ENCODE peak calls at places on chromosome X, in four cellular contexts. F is A549, R is IMR-90, K is astrocyte of the cerebellum. M is an unnamed sample.

GRCh38 chrX:135389243-135389642 is 32.5 kb upstream of the SMIM10L2A start:
- DNase-seq in F (no peak), R (no peak), K (no peak), M (no peak)

GRCh38 chrX:2413969-2414368 is 86.8 kb downstream of the DHRSX start:
- DNase-seq in F (no peak), R (no peak), K (no peak), M (no peak)

GRCh38 chrX:124086411-124086810 is 124.9 kb downstream of the STAG2 start:
- DNase-seq in F (no peak), R (no peak), K (no peak), M (no peak)

GRCh38 chrX:119736206-119736764 is 22.1 kb upstream of the SOWAHD start:
- DNase-seq in F (no peak), R (peak), K (no peak), M (no peak)

GRCh38 chrX:69280956-69281355 is 115.7 kb upstream of the PJA1 start:
- DNase-seq in F (no peak), R (no peak), K (no peak), M (no peak)

GRCh38 chrX:112247714-112248113 is 165.1 kb upstream of the TRPC5 start:
- DNase-seq in F (no peak), R (no peak), K (no peak), M (no peak)

GRCh38 chrX:63746715-63747114 is 38.3 kb downstream of the ARHGEF9 start:
- DNase-seq in F (no peak), R (no peak), K (no peak), M (no peak)

GRCh38 chrX:4379071-4379470 is 665.6 kb upstream of the PRKX start:
- DNase-seq in F (no peak), R (no peak), K (no peak), M (no peak)

GRCh38 chrX:39550795-39551361 is 546.9 kb downstream of the BCOR start:
- DNase-seq in F (no peak), R (no peak), K (no peak), M (no peak)

GRCh38 chrX:2224597-2225235 is 276.1 kb downstream of the DHRSX start:
- DNase-seq in F (no peak), R (no peak), K (no peak), M (no peak)

GRCh38 chrX:19958530-19959486 is 32.1 kb downstream of the BCLAF3 start:
- DNase-seq in F (peak), R (peak), K (no peak), M (no peak)

GRCh38 chrX:152806035-152806434 is 24.5 kb downstream of the CETN2 start:
- DNase-seq in F (no peak), R (no peak), K (no peak), M (no peak)

DNA sequence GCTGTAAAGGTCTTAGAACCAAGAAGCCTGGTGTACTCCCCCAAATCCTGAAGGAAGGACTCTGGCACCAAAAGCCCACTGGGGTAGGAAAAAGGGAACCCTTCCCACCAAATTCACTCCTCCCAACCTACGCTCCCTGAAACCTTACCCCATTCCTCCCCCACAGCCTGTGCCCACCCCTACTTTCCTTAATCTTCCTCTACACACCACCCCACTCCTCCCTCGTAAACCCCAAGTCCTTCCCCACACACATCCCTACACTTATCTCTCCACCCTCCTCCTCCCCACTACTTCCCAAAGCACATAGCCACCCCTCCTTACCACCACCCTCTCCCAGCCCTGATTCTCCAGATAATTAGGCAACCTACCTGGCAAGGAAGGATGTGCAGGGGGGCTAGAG is 1.7 kb downstream of the ZMYM3 start:
- DNase-seq in F (no peak), R (no peak), K (no peak), M (no peak)
- TF ChIP-seq CTCF in F (no peak), R (no peak), K (no peak), M (no peak)

GRCh38 chrX:21658152-21658737 is at the start of gene KLHL34:
- DNase-seq in F (no peak), R (no peak), K (no peak), M (no peak)
- H3K4me3 ChIP-seq in F (no peak), R (no peak), K (peak), M (no peak)

DNA sequence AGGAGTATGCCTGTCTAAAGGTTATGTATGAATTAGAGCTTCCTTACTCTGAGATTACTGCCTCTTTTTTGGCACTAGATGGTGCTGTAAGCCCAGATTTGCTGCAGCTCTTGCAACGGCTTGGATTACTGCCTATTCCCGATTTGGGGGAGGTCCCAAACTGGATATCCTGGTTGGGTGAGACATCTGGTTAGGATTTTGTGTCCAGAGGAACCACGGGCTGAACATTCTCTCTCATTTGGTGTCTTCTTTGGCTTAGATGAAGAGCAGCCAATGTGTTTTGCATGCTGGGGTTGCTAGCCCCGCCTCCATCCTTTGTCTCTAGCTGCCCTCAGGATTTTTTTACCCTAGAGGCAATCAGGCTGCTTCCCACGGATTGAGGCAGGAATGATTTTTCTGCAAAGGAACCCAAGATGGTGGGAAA is 31.9 kb downstream of the F8A1 start:
- DNase-seq in F (peak), R (peak), K (peak), M (peak)
- TF ChIP-seq CTCF in F (peak), R (peak), K (peak), M (peak)

GRCh38 chrX:104684077-104684476 is 118.1 kb downstream of the IL1RAPL2 start:
- DNase-seq in F (no peak), R (no peak), K (no peak), M (no peak)

GRCh38 chrX:104681214-104681613 is 115.2 kb downstream of the IL1RAPL2 start:
- DNase-seq in F (no peak), R (no peak), K (no peak), M (no peak)

DNA sequence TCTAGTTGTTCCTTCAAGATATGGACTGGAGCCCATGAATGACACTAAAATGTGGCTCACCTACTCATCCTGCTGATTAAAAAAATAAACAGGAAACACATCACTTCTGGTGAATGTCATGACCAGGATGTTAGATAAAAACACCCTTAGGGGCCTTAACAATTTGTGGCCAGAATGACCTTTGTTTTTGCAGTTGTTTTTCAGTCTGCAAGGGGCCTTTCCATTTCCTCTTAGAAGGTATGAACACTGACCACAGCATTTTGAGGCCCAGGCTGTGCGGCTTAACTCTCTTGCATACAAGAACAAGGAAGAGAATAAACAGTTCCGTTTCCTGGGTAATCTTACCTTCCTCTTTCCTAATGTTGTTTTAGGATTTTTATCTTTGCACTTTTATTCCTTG is 113.2 kb downstream of the IL1RAPL2 start:
- DNase-seq in F (no peak), R (no peak), K (no peak), M (no peak)
- H3K4me3 ChIP-seq in F (no peak), R (no peak), K (no peak), M (no peak)

GRCh38 chrX:46408553-46409407 is 136.4 kb downstream of the ZNF674 start:
- DNase-seq in F (peak), R (peak), K (peak), M (peak)

GRCh38 chrX:46400530-46400929 is 144.7 kb downstream of the ZNF674 start:
- DNase-seq in F (no peak), R (no peak), K (no peak), M (no peak)

GRCh38 chrX:46407036-46407752 is 138.0 kb downstream of the ZNF674 start:
- DNase-seq in F (no peak), R (no peak), K (no peak), M (no peak)

GRCh38 chrX:46407753-46408130 is 137.5 kb downstream of the ZNF674 start:
- DNase-seq in F (no peak), R (peak), K (no peak), M (peak)

DNA sequence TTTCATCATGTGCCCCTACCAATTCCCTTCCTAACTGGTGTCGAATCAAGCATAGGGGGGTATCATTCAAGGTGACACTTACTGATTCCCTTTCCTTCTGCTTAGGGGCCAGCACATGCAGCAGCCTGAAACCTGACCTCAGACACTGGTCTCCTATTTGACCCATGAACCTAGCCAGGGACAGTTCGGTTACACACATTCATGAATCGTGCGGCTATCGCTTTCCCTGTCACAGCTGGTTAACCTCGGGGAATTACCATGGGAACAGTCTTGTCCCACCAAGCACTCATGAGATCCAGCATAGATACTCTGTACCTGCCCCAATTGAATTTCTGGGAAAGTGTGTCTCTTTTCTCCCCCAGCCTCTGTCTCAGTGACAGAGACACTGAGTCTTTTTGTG is 140.4 kb downstream of the ZNF674 start:
- DNase-seq in F (no peak), R (no peak), K (no peak), M (no peak)
- TF ChIP-seq CTCF in F (no peak), R (no peak), K (no peak), M (no peak)

DNA sequence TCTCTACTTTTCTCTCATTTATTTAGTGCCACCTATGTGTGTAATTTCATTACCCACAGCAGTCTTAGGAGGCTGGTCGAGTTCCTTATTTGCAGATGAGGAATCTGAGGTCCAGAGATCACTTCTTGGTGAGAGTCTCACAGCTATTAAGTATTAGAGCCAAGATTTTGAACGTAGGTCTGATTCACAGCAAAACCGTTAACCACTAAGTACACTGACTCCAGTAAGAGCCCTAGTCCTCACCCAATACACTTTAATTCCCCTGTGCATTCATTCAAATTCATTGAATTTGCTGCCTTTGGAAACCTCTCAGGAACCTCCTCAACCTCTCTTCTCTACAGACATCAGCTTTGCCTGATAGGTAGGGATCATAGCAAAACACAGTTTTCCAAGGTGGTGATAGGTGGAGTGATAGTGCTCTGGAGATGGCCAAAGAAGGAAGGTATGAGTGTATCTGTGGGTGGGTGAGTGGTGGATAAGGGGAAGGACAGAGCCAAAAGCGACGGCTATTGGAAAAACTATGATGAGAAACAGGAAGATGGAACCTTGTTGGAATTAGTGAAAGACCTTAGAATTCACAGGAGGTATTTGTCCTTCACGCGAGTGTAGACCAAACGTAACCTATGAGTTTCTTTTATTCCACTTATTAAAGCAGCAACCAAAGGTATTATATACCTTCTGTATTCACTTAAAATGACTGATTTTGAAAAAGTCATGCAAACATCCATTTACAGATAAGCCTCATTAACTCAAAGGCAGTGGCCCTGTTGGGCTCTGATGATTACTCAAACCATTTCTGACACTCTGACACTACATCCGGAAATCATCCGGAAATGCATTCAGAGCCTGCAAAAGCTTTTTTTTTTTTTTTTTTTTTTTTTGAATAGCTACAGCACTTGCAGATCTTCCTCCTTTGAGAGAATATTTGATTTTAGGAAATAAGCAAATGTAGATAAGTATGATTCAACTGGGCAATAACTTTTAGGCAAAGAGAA is 6.3 kb downstream of the FMR1 start:
- DNase-seq in F (no peak), R (peak), K (no peak), M (peak)
- H3K4me3 ChIP-seq in F (no peak), R (no peak), K (no peak), M (no peak)

GRCh38 chrX:110145854-110146253 is 142.9 kb downstream of the TMEM164 start:
- DNase-seq in F (peak), R (peak), K (no peak), M (peak)
- TF ChIP-seq CTCF in F (peak), R (peak), K (peak), M (peak)